ENCODE peak calls at places on chromosomes 16 and 17, in five cellular contexts. One of them, this sample, is unnamed.

GRCh38 chr16:73018796-73019455 is 29.0 kb downstream of the ZFHX3 start:
- DNase-seq in gastrocnemius medialis: no peak
- DNase-seq in body of pancreas: peak; percentile 10
- DNase-seq in cardiac muscle cell: no peak
- DNase-seq in colonic mucosa: no peak
- DNase-seq in this sample: no peak

GRCh38 chr17:79612468-79613194 is 1.8 kb upstream of the RBFOX3 start:
- DNase-seq in gastrocnemius medialis: no peak
- DNase-seq in colonic mucosa: peak; percentile 57
- DNase-seq in cardiac muscle cell: peak; percentile 35
- DNase-seq in body of pancreas: peak; percentile 38
- DNase-seq in this sample: peak; percentile 49

GRCh38 chr16:56923481-56923880 is 8.5 kb upstream of the HERPUD1 start:
- DNase-seq in body of pancreas: no peak
- DNase-seq in cardiac muscle cell: peak; percentile 86
- DNase-seq in colonic mucosa: no peak
- DNase-seq in gastrocnemius medialis: no peak
- DNase-seq in this sample: no peak

GRCh38 chr17:31508310-31509094 is 117.0 kb downstream of the RAB11FIP4 start:
- DNase-seq in gastrocnemius medialis: no peak
- DNase-seq in colonic mucosa: peak; percentile 27
- DNase-seq in body of pancreas: no peak
- DNase-seq in cardiac muscle cell: peak; percentile 25
- DNase-seq in this sample: peak; percentile 73

GRCh38 chr16:180101-180920 is at the start of gene HBQ1:
- DNase-seq in gastrocnemius medialis: no peak
- DNase-seq in cardiac muscle cell: peak; percentile 45
- DNase-seq in colonic mucosa: no peak
- DNase-seq in body of pancreas: peak; percentile 24
- DNase-seq in this sample: peak; percentile 9

GRCh38 chr17:69246726-69247375 is 18.2 kb upstream of the ABCA10 start:
- DNase-seq in body of pancreas: no peak
- DNase-seq in cardiac muscle cell: peak; percentile 76
- DNase-seq in colonic mucosa: no peak
- DNase-seq in gastrocnemius medialis: no peak
- DNase-seq in this sample: peak; percentile 55

GRCh38 chr17:32503251-32504165 is 16.7 kb downstream of the CDK5R1 start:
- DNase-seq in cardiac muscle cell: no peak
- DNase-seq in colonic mucosa: no peak
- DNase-seq in gastrocnemius medialis: no peak
- DNase-seq in body of pancreas: no peak
- DNase-seq in this sample: peak; percentile 63

GRCh38 chr17:63120406-63120805 is 154.4 kb downstream of the TANC2 start:
- DNase-seq in gastrocnemius medialis: no peak
- DNase-seq in colonic mucosa: no peak
- DNase-seq in cardiac muscle cell: peak; percentile 24
- DNase-seq in body of pancreas: no peak
- DNase-seq in this sample: no peak

GRCh38 chr16:73713817-73714495 is 582.7 kb upstream of the PSMD7 start:
- DNase-seq in body of pancreas: no peak
- DNase-seq in gastrocnemius medialis: no peak
- DNase-seq in cardiac muscle cell: peak; percentile 24
- DNase-seq in colonic mucosa: peak; percentile 32
- DNase-seq in this sample: peak; percentile 25

GRCh38 chr17:4003501-4004421 is 39.5 kb upstream of the ATP2A3 start:
- DNase-seq in body of pancreas: peak; percentile 86
- DNase-seq in colonic mucosa: peak; percentile 94
- DNase-seq in cardiac muscle cell: no peak
- DNase-seq in gastrocnemius medialis: no peak
- DNase-seq in this sample: peak; percentile 93

GRCh38 chr17:68101992-68102758 is 66.6 kb downstream of the KPNA2 start:
- DNase-seq in gastrocnemius medialis: no peak
- DNase-seq in colonic mucosa: peak; percentile 60
- DNase-seq in cardiac muscle cell: no peak
- DNase-seq in body of pancreas: peak; percentile 37
- DNase-seq in this sample: peak; percentile 54

GRCh38 chr16:46691720-46692119 is 2.3 kb downstream of the ORC6 start:
- DNase-seq in cardiac muscle cell: peak; percentile 55
- DNase-seq in colonic mucosa: no peak
- DNase-seq in gastrocnemius medialis: no peak
- DNase-seq in body of pancreas: no peak
- DNase-seq in this sample: no peak

GRCh38 chr17:7512105-7512504 is 27.9 kb downstream of the POLR2A start:
- DNase-seq in colonic mucosa: no peak
- DNase-seq in gastrocnemius medialis: no peak
- DNase-seq in body of pancreas: no peak
- DNase-seq in cardiac muscle cell: no peak
- DNase-seq in this sample: no peak

GRCh38 chr17:82734987-82735866 is at the start of gene FN3K:
- DNase-seq in colonic mucosa: peak; percentile 77
- DNase-seq in cardiac muscle cell: peak; percentile 79
- DNase-seq in body of pancreas: peak; percentile 73
- DNase-seq in gastrocnemius medialis: peak; percentile 54
- DNase-seq in this sample: peak; percentile 62

GRCh38 chr17:63700528-63701441 is 860 bp upstream of the LIMD2 start:
- DNase-seq in body of pancreas: peak; percentile 38
- DNase-seq in cardiac muscle cell: peak; percentile 82
- DNase-seq in colonic mucosa: no peak
- DNase-seq in gastrocnemius medialis: no peak
- DNase-seq in this sample: no peak

GRCh38 chr17:36485805-36486203 is 677 bp upstream of the ZNHIT3 start:
- DNase-seq in cardiac muscle cell: no peak
- DNase-seq in colonic mucosa: no peak
- DNase-seq in gastrocnemius medialis: no peak
- DNase-seq in body of pancreas: no peak
- DNase-seq in this sample: no peak

GRCh38 chr17:54518706-54519105 is 381.9 kb upstream of the TOM1L1 start:
- DNase-seq in cardiac muscle cell: no peak
- DNase-seq in body of pancreas: no peak
- DNase-seq in gastrocnemius medialis: no peak
- DNase-seq in colonic mucosa: no peak
- DNase-seq in this sample: no peak

GRCh38 chr16:88303890-88304819 is 78.6 kb upstream of the ZNF469 start:
- DNase-seq in cardiac muscle cell: peak; percentile 95
- DNase-seq in gastrocnemius medialis: no peak
- DNase-seq in colonic mucosa: no peak
- DNase-seq in body of pancreas: peak; percentile 29
- DNase-seq in this sample: no peak

GRCh38 chr17:49076575-49077384 is 55.8 kb upstream of the B4GALNT2 start:
- DNase-seq in colonic mucosa: no peak
- DNase-seq in gastrocnemius medialis: no peak
- DNase-seq in cardiac muscle cell: peak; percentile 88
- DNase-seq in body of pancreas: no peak
- DNase-seq in this sample: no peak

GRCh38 chr17:42276359-42276608 is at the start of gene STAT5B:
- DNase-seq in cardiac muscle cell: peak; percentile 71
- DNase-seq in gastrocnemius medialis: peak; percentile 67
- DNase-seq in body of pancreas: peak; percentile 74
- DNase-seq in colonic mucosa: peak; percentile 65
- DNase-seq in this sample: peak; percentile 74

GRCh38 chr16:19830902-19831555 is 53.6 kb downstream of the GPRC5B start:
- DNase-seq in cardiac muscle cell: no peak
- DNase-seq in gastrocnemius medialis: peak; percentile 81
- DNase-seq in colonic mucosa: no peak
- DNase-seq in body of pancreas: no peak
- DNase-seq in this sample: no peak

GRCh38 chr16:58716468-58716867 is 17.6 kb downstream of the GOT2 start:
- DNase-seq in gastrocnemius medialis: no peak
- DNase-seq in cardiac muscle cell: no peak
- DNase-seq in body of pancreas: no peak
- DNase-seq in colonic mucosa: no peak
- DNase-seq in this sample: no peak

GRCh38 chr16:3857189-3858013 is 23.1 kb downstream of the CREBBP start:
- DNase-seq in gastrocnemius medialis: peak; percentile 83
- DNase-seq in body of pancreas: peak; percentile 38
- DNase-seq in colonic mucosa: no peak
- DNase-seq in cardiac muscle cell: peak; percentile 89
- DNase-seq in this sample: no peak

GRCh38 chr16:78235168-78235800 is 135.8 kb downstream of the WWOX start:
- DNase-seq in colonic mucosa: peak; percentile 75
- DNase-seq in gastrocnemius medialis: peak; percentile 40
- DNase-seq in body of pancreas: peak; percentile 59
- DNase-seq in cardiac muscle cell: peak; percentile 73
- DNase-seq in this sample: peak; percentile 69

GRCh38 chr16:78237856-78238255 is 138.4 kb downstream of the WWOX start:
- DNase-seq in body of pancreas: no peak
- DNase-seq in colonic mucosa: no peak
- DNase-seq in gastrocnemius medialis: no peak
- DNase-seq in cardiac muscle cell: no peak
- DNase-seq in this sample: no peak

GRCh38 chr16:78240459-78241222 is 141.2 kb downstream of the WWOX start:
- DNase-seq in colonic mucosa: no peak
- DNase-seq in cardiac muscle cell: no peak
- DNase-seq in body of pancreas: peak; percentile 71
- DNase-seq in gastrocnemius medialis: no peak
- DNase-seq in this sample: no peak

GRCh38 chr16:78237346-78237745 is 137.9 kb downstream of the WWOX start:
- DNase-seq in gastrocnemius medialis: no peak
- DNase-seq in colonic mucosa: no peak
- DNase-seq in body of pancreas: no peak
- DNase-seq in cardiac muscle cell: no peak
- DNase-seq in this sample: no peak

GRCh38 chr16:78235876-78236275 is 136.4 kb downstream of the WWOX start:
- DNase-seq in gastrocnemius medialis: no peak
- DNase-seq in colonic mucosa: no peak
- DNase-seq in body of pancreas: no peak
- DNase-seq in cardiac muscle cell: no peak
- DNase-seq in this sample: no peak
- H3K36me3 ChIP-seq in gastrocnemius medialis: no peaks in the 10 kb centered on the region
- H3K36me3 ChIP-seq in colonic mucosa: no peaks in the 10 kb centered on the region
- H3K36me3 ChIP-seq in body of pancreas: no peaks in the 10 kb centered on the region
- H3K36me3 ChIP-seq in cardiac muscle cell: no peaks in the 10 kb centered on the region
- H3K36me3 ChIP-seq in this sample: no peaks in the 10 kb centered on the region

DNA sequence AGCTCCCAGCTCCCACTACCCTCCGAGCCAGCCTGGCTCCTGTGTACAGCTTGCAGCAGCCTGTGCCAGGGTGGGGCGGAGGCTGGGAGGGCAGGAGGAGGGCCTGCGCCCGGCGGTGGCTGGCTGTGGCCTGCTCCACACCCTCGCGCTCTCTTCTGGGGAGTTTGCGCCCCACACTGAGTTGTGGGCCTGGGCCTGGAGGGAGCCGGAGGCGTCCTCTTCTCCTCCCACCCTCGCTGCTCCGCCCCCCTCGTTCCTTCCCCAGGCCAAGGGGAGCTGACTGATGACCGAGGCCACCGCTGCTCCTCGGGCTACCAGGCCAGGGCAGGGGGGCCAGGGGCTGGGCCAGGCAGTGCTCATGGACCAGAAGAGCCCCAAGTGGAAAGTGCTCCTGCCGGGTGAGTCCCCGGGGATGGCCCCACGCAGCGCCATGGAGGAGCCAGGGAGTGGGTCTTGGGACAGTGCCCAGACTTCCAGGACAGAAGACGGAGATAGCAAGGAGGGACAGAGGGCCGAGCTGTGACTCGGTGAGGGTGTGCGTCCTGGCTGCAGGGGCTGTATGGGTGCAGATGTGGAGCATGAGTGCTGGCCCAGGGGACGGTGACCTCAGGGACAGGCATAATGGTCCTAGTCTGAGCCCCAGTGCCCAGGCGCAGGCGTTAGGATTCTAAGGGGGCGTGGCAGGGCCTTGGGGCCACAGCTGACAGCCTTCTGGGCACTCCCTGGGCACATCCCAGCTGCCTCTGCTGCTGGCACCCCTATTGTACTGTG is 242.1 kb upstream of the GSE1 start:
- DNase-seq in cardiac muscle cell: no peak
- DNase-seq in body of pancreas: no peak
- DNase-seq in colonic mucosa: peak; percentile 88
- DNase-seq in gastrocnemius medialis: no peak
- DNase-seq in this sample: peak; percentile 76
- H3K27ac ChIP-seq in cardiac muscle cell: peak overlapping the region; percentile 58
- H3K27ac ChIP-seq in body of pancreas: no peak overlapping the region
- H3K27ac ChIP-seq in colonic mucosa: peak overlapping the region; percentile 35
- H3K27ac ChIP-seq in gastrocnemius medialis: peak overlapping the region; percentile 33
- H3K27ac ChIP-seq in this sample: no peak overlapping the region

GRCh38 chr16:1749152-1750117 is 21.9 kb downstream of the NME3 start:
- DNase-seq in gastrocnemius medialis: no peak
- DNase-seq in body of pancreas: no peak
- DNase-seq in colonic mucosa: no peak
- DNase-seq in cardiac muscle cell: no peak
- DNase-seq in this sample: no peak

GRCh38 chr16:1745900-1746692 is 25.2 kb downstream of the NME3 start:
- DNase-seq in gastrocnemius medialis: no peak
- DNase-seq in cardiac muscle cell: peak; percentile 81
- DNase-seq in colonic mucosa: no peak
- DNase-seq in body of pancreas: no peak
- DNase-seq in this sample: no peak

GRCh38 chr16:1745181-1745899 is 26.0 kb downstream of the NME3 start:
- DNase-seq in cardiac muscle cell: peak; percentile 62
- DNase-seq in gastrocnemius medialis: no peak
- DNase-seq in body of pancreas: no peak
- DNase-seq in colonic mucosa: no peak
- DNase-seq in this sample: no peak

GRCh38 chr16:1746693-1747195 is 24.6 kb downstream of the NME3 start:
- DNase-seq in gastrocnemius medialis: no peak
- DNase-seq in cardiac muscle cell: peak; percentile 16
- DNase-seq in colonic mucosa: no peak
- DNase-seq in body of pancreas: no peak
- DNase-seq in this sample: no peak

GRCh38 chr16:1747934-1748333 is 23.4 kb downstream of the NME3 start:
- DNase-seq in colonic mucosa: no peak
- DNase-seq in body of pancreas: no peak
- DNase-seq in cardiac muscle cell: no peak
- DNase-seq in gastrocnemius medialis: no peak
- DNase-seq in this sample: no peak
- H3K36me3 ChIP-seq in colonic mucosa: no peaks in the 10 kb centered on the region
- H3K36me3 ChIP-seq in body of pancreas: peaks cover 39% of the 10 kb centered on the region
- H3K36me3 ChIP-seq in cardiac muscle cell: peaks cover 12% of the 10 kb centered on the region
- H3K36me3 ChIP-seq in gastrocnemius medialis: no peaks in the 10 kb centered on the region
- H3K36me3 ChIP-seq in this sample: peaks cover 19% of the 10 kb centered on the region

GRCh38 chr16:51306116-51306515 is 155.0 kb upstream of the SALL1 start:
- DNase-seq in colonic mucosa: no peak
- DNase-seq in gastrocnemius medialis: no peak
- DNase-seq in cardiac muscle cell: no peak
- DNase-seq in body of pancreas: no peak
- DNase-seq in this sample: no peak
- H3K27ac ChIP-seq in colonic mucosa: no peak overlapping the region
- H3K27ac ChIP-seq in gastrocnemius medialis: no peak overlapping the region
- H3K27ac ChIP-seq in cardiac muscle cell: no peak overlapping the region
- H3K27ac ChIP-seq in body of pancreas: no peak overlapping the region
- H3K27ac ChIP-seq in this sample: no peak overlapping the region

DNA sequence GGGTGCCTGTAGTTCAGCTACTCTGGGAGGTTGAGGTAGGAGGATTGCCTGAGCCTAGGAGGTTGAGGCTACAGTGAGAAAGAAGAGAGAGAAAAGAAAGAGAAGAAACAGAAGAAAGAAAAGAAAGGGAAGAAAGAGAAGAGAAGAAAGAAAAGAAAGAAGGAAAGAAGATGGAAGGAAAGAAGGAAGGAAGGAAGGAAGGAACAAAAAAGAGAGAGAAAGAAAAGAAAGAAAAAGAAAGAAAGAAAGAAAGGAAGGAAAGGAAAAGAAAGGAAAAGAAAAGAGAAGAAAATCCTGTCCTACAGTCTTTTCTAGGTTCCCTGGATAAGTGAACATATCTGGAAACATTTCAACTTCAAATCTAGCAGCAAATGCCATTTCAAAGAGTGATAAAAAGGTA is 29.6 kb upstream of the PHLPP2 start:
- DNase-seq in gastrocnemius medialis: no peak
- DNase-seq in cardiac muscle cell: no peak
- DNase-seq in body of pancreas: no peak
- DNase-seq in colonic mucosa: no peak
- DNase-seq in this sample: no peak
- H3K36me3 ChIP-seq in gastrocnemius medialis: peaks cover 3% of the 10 kb centered on the region
- H3K36me3 ChIP-seq in cardiac muscle cell: peaks cover 39% of the 10 kb centered on the region
- H3K36me3 ChIP-seq in body of pancreas: peaks cover 32% of the 10 kb centered on the region
- H3K36me3 ChIP-seq in colonic mucosa: peaks cover 32% of the 10 kb centered on the region
- H3K36me3 ChIP-seq in this sample: peaks cover 25% of the 10 kb centered on the region

GRCh38 chr16:22353188-22353919 is 21.1 kb downstream of the CDR2 start:
- DNase-seq in body of pancreas: no peak
- DNase-seq in gastrocnemius medialis: no peak
- DNase-seq in cardiac muscle cell: peak; percentile 81
- DNase-seq in colonic mucosa: peak; percentile 50
- DNase-seq in this sample: peak; percentile 94
- H3K27ac ChIP-seq in body of pancreas: peak overlapping the region; percentile 0
- H3K27ac ChIP-seq in gastrocnemius medialis: no peak overlapping the region
- H3K27ac ChIP-seq in cardiac muscle cell: no peak overlapping the region
- H3K27ac ChIP-seq in colonic mucosa: peak overlapping the region; percentile 62
- H3K27ac ChIP-seq in this sample: peak overlapping the region; percentile 84